ENCODE peak calls at places on chromosome 15, in ten cellular contexts. Y is epithelial cell of esophagus; L is stimulated activated CD8-positive, alpha-beta memory T cell treated with anti-CD3 and anti-CD28 coated beads, Interleukin-2, amount 100 ng/mL, for 48 hours; O is AML-193; N is heart left ventricle; K is AG04450; A is sigmoid colon; U is left kidney; I is activated CD8-positive, alpha-beta memory T cell treated with anti-CD3 and anti-CD28 coated beads for 1 hour; S is A549. B is an unnamed sample.

GRCh38 chr15:36899696-36900095 is 200.7 kb downstream of the MEIS2 start:
- DNase-seq in S (no peak), N (no peak), U (no peak), Y (no peak), I (no peak), L (no peak), A (no peak), O (no peak), K (no peak), B (no peak)

GRCh38 chr15:42710662-42711061 is 26.3 kb downstream of the CDAN1 start:
- DNase-seq in I (no peak), L (no peak), K (no peak), N (no peak), A (peak), Y (no peak), U (no peak), O (no peak), S (no peak), B (no peak)

GRCh38 chr15:63362196-63362595 is 19.4 kb downstream of the CA12 start:
- DNase-seq in I (no peak), L (no peak), A (no peak), K (no peak), S (no peak), N (peak), Y (no peak), U (peak), O (no peak), B (no peak)

GRCh38 chr15:25486051-25486450 is 47.2 kb upstream of the UBE3A start:
- DNase-seq in A (no peak), K (no peak), U (no peak), Y (no peak), N (no peak), L (no peak), I (no peak), S (no peak), O (no peak), B (no peak)

GRCh38 chr15:78242128-78242527 is 7.8 kb upstream of the ACSBG1 start:
- DNase-seq in U (peak), O (peak), K (no peak), I (no peak), N (no peak), A (peak), S (peak), L (no peak), Y (peak), B (no peak)

GRCh38 chr15:70090436-70091291 is 7.1 kb downstream of the TLE3 start:
- DNase-seq in Y (no peak), S (no peak), K (no peak), A (no peak), L (no peak), U (no peak), N (no peak), I (no peak), O (no peak), B (no peak)

GRCh38 chr15:60511351-60512157 is 32.6 kb upstream of the ICE2 start:
- DNase-seq in Y (no peak), N (no peak), K (no peak), O (no peak), U (peak), S (no peak), A (no peak), L (peak), I (no peak), B (no peak)

GRCh38 chr15:52306270-52306669 is 10.7 kb upstream of the MYO5C start:
- DNase-seq in S (no peak), U (no peak), N (no peak), Y (peak), L (no peak), I (no peak), A (no peak), O (no peak), K (peak), B (no peak)

GRCh38 chr15:40016224-40016865 is 22.6 kb downstream of the SRP14 start:
- DNase-seq in U (no peak), O (no peak), A (no peak), K (no peak), L (no peak), I (no peak), Y (no peak), N (no peak), S (no peak), B (no peak)

GRCh38 chr15:76161153-76162049 is 101.6 kb downstream of the TMEM266 start:
- DNase-seq in A (no peak), I (no peak), N (no peak), L (no peak), Y (no peak), K (no peak), O (no peak), U (no peak), S (no peak), B (no peak)

GRCh38 chr15:39269352-39269751 is 311.5 kb upstream of the THBS1 start:
- DNase-seq in Y (no peak), N (no peak), I (no peak), S (no peak), O (no peak), A (no peak), K (no peak), U (no peak), L (no peak), B (no peak)

GRCh38 chr15:89332446-89332845 is 2.2 kb downstream of the POLG start:
- DNase-seq in I (no peak), K (no peak), S (peak), U (peak), O (no peak), L (no peak), Y (peak), A (no peak), N (no peak), B (no peak)

GRCh38 chr15:66934315-66934930 is 131.0 kb upstream of the SMAD3 start:
- DNase-seq in Y (no peak), O (no peak), S (no peak), L (no peak), I (no peak), U (no peak), A (peak), N (no peak), K (no peak), B (no peak)

GRCh38 chr15:41487376-41487775 is 6.3 kb upstream of the ITPKA start:
- DNase-seq in O (no peak), S (no peak), Y (no peak), K (no peak), L (no peak), I (no peak), A (no peak), U (peak), N (no peak), B (no peak)

GRCh38 chr15:92801774-92802464 is 98.2 kb upstream of the CHD2 start:
- DNase-seq in S (no peak), U (no peak), K (peak), Y (peak), A (peak), O (no peak), I (no peak), L (no peak), N (no peak), B (no peak)

GRCh38 chr15:41494922-41495735 is 1.5 kb downstream of the ITPKA start:
- DNase-seq in I (no peak), Y (no peak), N (no peak), A (no peak), S (no peak), L (no peak), U (peak), O (no peak), K (no peak), B (no peak)

GRCh38 chr15:47988564-47988963 is 132.2 kb upstream of the SLC24A5 start:
- DNase-seq in N (no peak), A (no peak), L (no peak), I (no peak), K (no peak), S (no peak), O (no peak), Y (no peak), U (no peak), B (no peak)

GRCh38 chr15:77002954-77003912 is 8.3 kb downstream of the PSTPIP1 start:
- DNase-seq in I (no peak), K (no peak), Y (no peak), N (peak), O (peak), S (no peak), U (no peak), A (peak), L (peak), B (no peak)

GRCh38 chr15:48861813-48862431 is 16.0 kb upstream of the EID1 start:
- DNase-seq in U (peak), N (peak), L (no peak), K (no peak), O (peak), Y (peak), I (no peak), A (no peak), S (peak), B (no peak)

GRCh38 chr15:85589873-85590272 is 204.9 kb downstream of the KLHL25 start:
- DNase-seq in O (no peak), U (peak), S (peak), Y (peak), K (no peak), I (no peak), A (no peak), L (no peak), N (no peak), B (no peak)

B was measured in frontal cortex.